ENCODE peak calls at places on chromosomes 7 and 10, in four cellular contexts. One of them, this sample, is unnamed.

GRCh38 chr7:17490825-17491224 is 192.4 kb downstream of the AHR start:
- DNase-seq in globus pallidus: no peak
- DNase-seq in MCF 10A: no peak
- DNase-seq in HTR-8/SVneo: no peak
- DNase-seq in this sample: no peak

GRCh38 chr7:83105063-83105462 is 57.6 kb downstream of the PCLO start:
- DNase-seq in globus pallidus: no peak
- DNase-seq in MCF 10A: no peak
- DNase-seq in HTR-8/SVneo: no peak
- DNase-seq in this sample: no peak

GRCh38 chr10:14236341-14236740 is 94.4 kb downstream of the FRMD4A start:
- DNase-seq in HTR-8/SVneo: no peak
- DNase-seq in globus pallidus: no peak
- DNase-seq in MCF 10A: no peak
- DNase-seq in this sample: no peak

GRCh38 chr10:43257210-43258031 is 9.4 kb downstream of the RASGEF1A start:
- DNase-seq in HTR-8/SVneo: no peak
- DNase-seq in globus pallidus: no peak
- DNase-seq in MCF 10A: no peak
- DNase-seq in this sample: no peak

GRCh38 chr10:100053686-100054460 is 27.8 kb downstream of the CPN1 start:
- DNase-seq in globus pallidus: no peak
- DNase-seq in HTR-8/SVneo: no peak
- DNase-seq in MCF 10A: no peak
- DNase-seq in this sample: no peak

GRCh38 chr10:110634527-110635209 is 9.5 kb upstream of the RBM20 start:
- DNase-seq in MCF 10A: peak
- DNase-seq in HTR-8/SVneo: no peak
- DNase-seq in globus pallidus: no peak
- DNase-seq in this sample: no peak

GRCh38 chr7:96016735-96017134 is 244.4 kb downstream of the DYNC1I1 start:
- DNase-seq in globus pallidus: no peak
- DNase-seq in HTR-8/SVneo: no peak
- DNase-seq in MCF 10A: no peak
- DNase-seq in this sample: no peak

GRCh38 chr7:151796871-151797270 is 80.0 kb downstream of the PRKAG2 start:
- DNase-seq in globus pallidus: no peak
- DNase-seq in MCF 10A: peak
- DNase-seq in HTR-8/SVneo: no peak
- DNase-seq in this sample: no peak

GRCh38 chr7:41333506-41333905 is 369.4 kb downstream of the INHBA start:
- DNase-seq in HTR-8/SVneo: peak
- DNase-seq in globus pallidus: no peak
- DNase-seq in MCF 10A: no peak
- DNase-seq in this sample: no peak

GRCh38 chr7:134724606-134725005 is 54.8 kb upstream of the CALD1 start:
- DNase-seq in MCF 10A: peak
- DNase-seq in globus pallidus: no peak
- DNase-seq in HTR-8/SVneo: peak
- DNase-seq in this sample: no peak

GRCh38 chr10:47374611-47375536 is 9.2 kb downstream of the ZNF488 start:
- DNase-seq in globus pallidus: no peak
- DNase-seq in MCF 10A: no peak
- DNase-seq in HTR-8/SVneo: no peak
- DNase-seq in this sample: no peak